ENCODE peak calls at places on chromosomes 12 and 14, in eight cellular contexts. U is tibial nerve, D is H1, E is GM12878, X is esophagus squamous epithelium, L is A549, A is ovary, Y is IMR-90. C is an unnamed sample.

GRCh38 chr14:99267871-99268775 is 3.9 kb downstream of the BCL11B start:
- DNase-seq in A (no peak), X (no peak), L (no peak), D (no peak), U (no peak), Y (no peak), E (no peak), C (no peak)

GRCh38 chr12:106632797-106633450 is 50.1 kb downstream of the RFX4 start:
- DNase-seq in A (no peak), L (peak; percentile 58), E (no peak), D (no peak), Y (no peak), U (no peak), X (no peak), C (no peak)

GRCh38 chr14:74501135-74501614 is 7.6 kb downstream of the ISCA2 start:
- DNase-seq in A (peak; percentile 93), D (peak; percentile 56), L (peak; percentile 68), E (no peak), U (peak; percentile 70), X (no peak), Y (peak; percentile 83), C (peak; percentile 87)

GRCh38 chr12:3636328-3636727 is 116.6 kb downstream of the CRACR2A start:
- DNase-seq in A (no peak), E (no peak), L (no peak), Y (no peak), D (no peak), U (no peak), X (no peak), C (no peak)

GRCh38 chr14:52862652-52863338 is 71.4 kb upstream of the GNPNAT1 start:
- DNase-seq in E (no peak), D (no peak), U (no peak), A (no peak), Y (peak; percentile 88), L (no peak), X (no peak), C (no peak)

GRCh38 chr14:50768693-50769092 is 62.3 kb downstream of the NIN start:
- DNase-seq in E (no peak), A (no peak), L (no peak), U (no peak), X (no peak), Y (peak; percentile 35), D (no peak), C (no peak)

GRCh38 chr14:100436745-100437406 is 113.7 kb downstream of the SLC25A47 start:
- DNase-seq in E (no peak), X (no peak), A (no peak), L (no peak), D (no peak), U (no peak), Y (no peak), C (no peak)

GRCh38 chr12:6057693-6058092 is 66.8 kb downstream of the VWF start:
- DNase-seq in X (no peak), E (no peak), U (no peak), L (no peak), Y (no peak), A (no peak), D (peak; percentile 58), C (no peak)

GRCh38 chr12:128609861-128610260 is 213.9 kb downstream of the SLC15A4 start:
- DNase-seq in Y (no peak), X (no peak), E (no peak), A (no peak), L (no peak), D (no peak), U (no peak), C (no peak)

GRCh38 chr12:6432991-6433390 is 11.8 kb upstream of the CD27 start:
- DNase-seq in X (no peak), Y (no peak), L (no peak), E (no peak), U (no peak), A (no peak), D (no peak), C (no peak)

GRCh38 chr14:85233756-85234545 is 296.0 kb upstream of the FLRT2 start:
- DNase-seq in Y (peak; percentile 80), L (peak; percentile 72), X (no peak), U (no peak), A (no peak), D (no peak), E (no peak), C (no peak)

GRCh38 chr12:121577443-121578180 is 3.2 kb downstream of the KDM2B start:
- DNase-seq in E (no peak), Y (no peak), L (no peak), X (no peak), U (no peak), A (no peak), D (no peak), C (no peak)

GRCh38 chr12:1691123-1692007 is 495 bp downstream of the ADIPOR2 start:
- DNase-seq in E (no peak), D (peak; percentile 13), A (no peak), U (no peak), L (no peak), Y (no peak), X (no peak), C (peak; percentile 55)

GRCh38 chr14:101351769-101352168 is 209.5 kb upstream of the DIO3 start:
- DNase-seq in Y (no peak), L (no peak), E (no peak), U (no peak), X (no peak), A (no peak), D (no peak), C (no peak)

GRCh38 chr12:88310069-88310468 is 168.0 kb downstream of the TMTC3 start:
- DNase-seq in U (no peak), D (no peak), E (no peak), Y (peak; percentile 88), X (no peak), L (peak; percentile 42), A (no peak), C (no peak)

GRCh38 chr12:118271770-118272417 is 100.8 kb downstream of the TAOK3 start:
- DNase-seq in D (no peak), A (no peak), X (no peak), U (no peak), Y (no peak), L (no peak), E (no peak), C (no peak)

GRCh38 chr12:89707992-89708792 is 446 bp downstream of the ATP2B1 start:
- DNase-seq in X (no peak), A (peak; percentile 67), L (peak; percentile 22), U (peak; percentile 15), Y (peak; percentile 17), E (no peak), D (no peak), C (peak; percentile 23)
- TF ChIP-seq POLR2A in X (no peak), A (no peak), L (peak; percentile 87), U (no peak), Y (no peak), E (no peak), D (no peak), C (no peak)

DNA sequence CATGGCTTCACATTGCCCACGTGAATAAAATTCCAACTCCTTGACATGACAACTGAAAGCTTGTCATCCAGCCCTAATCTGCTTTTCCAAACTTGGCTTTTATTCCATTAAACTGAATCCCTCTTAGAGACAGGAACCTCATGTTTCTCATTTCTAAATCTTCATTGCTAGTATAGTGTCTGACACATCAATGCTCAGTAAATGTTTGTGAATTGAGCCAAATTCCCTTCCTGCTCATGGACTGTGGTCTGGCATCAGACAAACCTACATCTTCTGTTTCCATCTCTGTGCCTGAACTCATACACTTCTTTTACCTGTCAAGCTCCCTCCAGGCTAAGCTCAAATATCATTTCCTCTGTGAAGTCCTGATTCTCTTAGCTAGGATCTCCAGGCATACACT is 4.3 kb upstream of the FKBP11 start:
- DNase-seq in Y (peak; percentile 59), D (no peak), E (no peak), X (no peak), A (no peak), L (no peak), U (no peak), C (no peak)
- TF ChIP-seq POLR2A in Y (no peak), D (no peak), E (no peak), X (no peak), A (no peak), L (no peak), U (no peak), C (no peak)

GRCh38 chr14:95183082-95183481 is 25.8 kb upstream of the DICER1 start:
- DNase-seq in X (no peak), L (no peak), U (no peak), D (no peak), Y (no peak), A (no peak), E (no peak), C (no peak)
- TF ChIP-seq POLR2A in X (no peak), L (no peak), U (no peak), D (no peak), Y (no peak), A (no peak), E (no peak), C (no peak)

DNA sequence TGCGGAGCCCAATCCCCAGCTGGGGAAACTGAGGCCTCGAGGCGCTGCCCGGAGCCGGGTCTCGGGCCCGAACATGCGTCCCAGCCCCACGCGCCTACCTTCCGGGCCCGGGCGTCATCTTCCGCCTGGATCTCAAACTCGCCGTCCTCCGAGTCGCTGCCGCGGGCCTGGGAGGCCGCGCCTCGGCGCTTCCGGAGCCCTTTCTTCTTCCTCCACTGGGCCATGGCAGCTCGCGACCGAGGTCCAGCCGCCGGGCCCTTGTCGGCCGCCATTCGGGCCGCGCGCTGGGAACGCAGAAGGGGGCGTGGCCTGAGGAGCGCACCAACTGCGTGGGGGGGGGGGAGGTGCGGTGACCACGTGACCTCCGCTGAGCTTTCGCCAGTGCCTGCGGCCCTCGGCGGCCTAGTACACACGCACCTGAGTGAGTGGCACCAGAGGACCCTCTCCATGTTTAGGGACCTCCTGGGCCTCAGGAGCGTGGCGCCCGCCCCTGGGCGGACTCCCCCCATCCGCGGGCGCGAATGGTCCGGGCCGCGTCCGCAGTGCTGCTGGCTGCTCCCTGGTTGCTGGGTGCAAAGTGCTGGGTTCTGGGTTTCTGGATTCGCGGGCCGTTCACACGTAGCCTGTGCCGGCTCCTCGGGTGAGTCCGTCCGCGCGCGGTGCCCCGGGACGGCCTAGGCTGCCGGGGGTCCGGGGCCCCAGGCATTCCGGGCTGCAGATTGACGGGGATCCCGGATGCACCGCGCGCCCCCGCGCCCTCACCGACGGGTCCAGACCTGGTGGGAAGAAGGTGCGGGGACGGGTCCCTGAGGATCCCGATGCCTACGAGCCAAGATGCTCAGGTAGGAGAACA is at the start of the genes DDX54 and RITA1:
- DNase-seq in Y (peak; percentile 61), D (peak; percentile 81), U (peak; percentile 71), A (peak; percentile 86), L (peak; percentile 91), X (peak; percentile 49), E (no peak), C (peak; percentile 86)
- TF ChIP-seq POLR2A in Y (peak; percentile 90), D (peak; percentile 91), U (peak; percentile 53), A (peak; percentile 38), L (peak; percentile 78), X (peak; percentile 12), E (peak; percentile 98), C (peak; percentile 51)

GRCh38 chr12:82687020-82687951 is 580 bp downstream of the TMTC2 start:
- DNase-seq in E (no peak), D (no peak), A (peak; percentile 27), L (peak; percentile 54), U (no peak), Y (peak; percentile 9), X (no peak), C (peak; percentile 49)
- TF ChIP-seq POLR2A in E (peak; percentile 3), D (no peak), A (no peak), L (no peak), U (no peak), Y (no peak), X (no peak), C (no peak)